ENCODE peak calls at places on chromosome 4, in nine cellular contexts. One of them, this sample, is unnamed.

GRCh38 chr4:22688236-22688635 is 4.5 kb upstream of the GBA3 start:
- DNase-seq in anterior cingulate cortex: no peak
- DNase-seq in neuronal stem cell: no peak
- DNase-seq in LoVo: no peak
- DNase-seq in kidney tubule cell: peak
- DNase-seq in foreskin keratinocyte: peak
- DNase-seq in body of pancreas: no peak
- DNase-seq in activated T-cell treated with anti-CD3 and anti-CD28 coated beads for 1 hour: no peak
- DNase-seq in tibial artery: no peak
- DNase-seq in this sample: peak

GRCh38 chr4:10063544-10064300 is 42.4 kb upstream of the SLC2A9 start:
- DNase-seq in activated T-cell treated with anti-CD3 and anti-CD28 coated beads for 1 hour: no peak
- DNase-seq in kidney tubule cell: peak
- DNase-seq in foreskin keratinocyte: peak
- DNase-seq in anterior cingulate cortex: peak
- DNase-seq in neuronal stem cell: peak
- DNase-seq in tibial artery: peak
- DNase-seq in LoVo: no peak
- DNase-seq in body of pancreas: peak
- DNase-seq in this sample: peak

GRCh38 chr4:141117935-141118334 is 15.3 kb downstream of the RNF150 start:
- DNase-seq in neuronal stem cell: no peak
- DNase-seq in activated T-cell treated with anti-CD3 and anti-CD28 coated beads for 1 hour: no peak
- DNase-seq in anterior cingulate cortex: no peak
- DNase-seq in LoVo: no peak
- DNase-seq in kidney tubule cell: no peak
- DNase-seq in body of pancreas: no peak
- DNase-seq in foreskin keratinocyte: no peak
- DNase-seq in tibial artery: no peak
- DNase-seq in this sample: no peak

GRCh38 chr4:146453192-146453591 is 68.5 kb downstream of the SLC10A7 start:
- DNase-seq in neuronal stem cell: no peak
- DNase-seq in kidney tubule cell: no peak
- DNase-seq in LoVo: no peak
- DNase-seq in activated T-cell treated with anti-CD3 and anti-CD28 coated beads for 1 hour: no peak
- DNase-seq in anterior cingulate cortex: no peak
- DNase-seq in foreskin keratinocyte: no peak
- DNase-seq in tibial artery: no peak
- DNase-seq in body of pancreas: no peak
- DNase-seq in this sample: no peak

GRCh38 chr4:184344899-184345572 is 127.4 kb upstream of the ENPP6 start:
- DNase-seq in tibial artery: no peak
- DNase-seq in anterior cingulate cortex: no peak
- DNase-seq in activated T-cell treated with anti-CD3 and anti-CD28 coated beads for 1 hour: no peak
- DNase-seq in LoVo: no peak
- DNase-seq in kidney tubule cell: no peak
- DNase-seq in neuronal stem cell: no peak
- DNase-seq in foreskin keratinocyte: no peak
- DNase-seq in body of pancreas: no peak
- DNase-seq in this sample: no peak

GRCh38 chr4:165493359-165493758 is 114.6 kb downstream of the CPE start:
- DNase-seq in kidney tubule cell: peak
- DNase-seq in LoVo: peak
- DNase-seq in activated T-cell treated with anti-CD3 and anti-CD28 coated beads for 1 hour: peak
- DNase-seq in anterior cingulate cortex: no peak
- DNase-seq in tibial artery: peak
- DNase-seq in body of pancreas: peak
- DNase-seq in neuronal stem cell: peak
- DNase-seq in foreskin keratinocyte: no peak
- DNase-seq in this sample: peak

GRCh38 chr4:105457997-105458396 is 15.9 kb downstream of the PPA2 start:
- DNase-seq in tibial artery: no peak
- DNase-seq in activated T-cell treated with anti-CD3 and anti-CD28 coated beads for 1 hour: no peak
- DNase-seq in kidney tubule cell: no peak
- DNase-seq in body of pancreas: no peak
- DNase-seq in neuronal stem cell: no peak
- DNase-seq in LoVo: no peak
- DNase-seq in foreskin keratinocyte: no peak
- DNase-seq in anterior cingulate cortex: no peak
- DNase-seq in this sample: no peak

GRCh38 chr4:1979477-1980196 is 29.1 kb downstream of the NELFA start:
- DNase-seq in foreskin keratinocyte: no peak
- DNase-seq in activated T-cell treated with anti-CD3 and anti-CD28 coated beads for 1 hour: no peak
- DNase-seq in LoVo: no peak
- DNase-seq in anterior cingulate cortex: no peak
- DNase-seq in tibial artery: no peak
- DNase-seq in neuronal stem cell: no peak
- DNase-seq in kidney tubule cell: no peak
- DNase-seq in body of pancreas: no peak
- DNase-seq in this sample: no peak

GRCh38 chr4:118711047-118711446 is 25.9 kb downstream of the METTL14 start:
- DNase-seq in body of pancreas: no peak
- DNase-seq in anterior cingulate cortex: no peak
- DNase-seq in tibial artery: no peak
- DNase-seq in neuronal stem cell: no peak
- DNase-seq in LoVo: no peak
- DNase-seq in kidney tubule cell: no peak
- DNase-seq in foreskin keratinocyte: no peak
- DNase-seq in activated T-cell treated with anti-CD3 and anti-CD28 coated beads for 1 hour: no peak
- DNase-seq in this sample: no peak

GRCh38 chr4:154559141-154559841 is 3.5 kb upstream of the FGB start:
- DNase-seq in activated T-cell treated with anti-CD3 and anti-CD28 coated beads for 1 hour: no peak
- DNase-seq in tibial artery: no peak
- DNase-seq in neuronal stem cell: peak
- DNase-seq in LoVo: peak
- DNase-seq in kidney tubule cell: peak
- DNase-seq in anterior cingulate cortex: no peak
- DNase-seq in foreskin keratinocyte: no peak
- DNase-seq in body of pancreas: peak
- DNase-seq in this sample: peak

GRCh38 chr4:159238631-159239030 is 135.8 kb downstream of the RAPGEF2 start:
- DNase-seq in tibial artery: no peak
- DNase-seq in foreskin keratinocyte: no peak
- DNase-seq in anterior cingulate cortex: no peak
- DNase-seq in activated T-cell treated with anti-CD3 and anti-CD28 coated beads for 1 hour: no peak
- DNase-seq in LoVo: peak
- DNase-seq in neuronal stem cell: no peak
- DNase-seq in kidney tubule cell: no peak
- DNase-seq in body of pancreas: no peak
- DNase-seq in this sample: no peak

GRCh38 chr4:138644322-138644721 is 371.3 kb upstream of the NOCT start:
- DNase-seq in activated T-cell treated with anti-CD3 and anti-CD28 coated beads for 1 hour: no peak
- DNase-seq in kidney tubule cell: no peak
- DNase-seq in tibial artery: no peak
- DNase-seq in LoVo: no peak
- DNase-seq in foreskin keratinocyte: no peak
- DNase-seq in anterior cingulate cortex: no peak
- DNase-seq in neuronal stem cell: no peak
- DNase-seq in body of pancreas: no peak
- DNase-seq in this sample: no peak

GRCh38 chr4:139144911-139145551 is 32.0 kb downstream of the ELF2 start:
- DNase-seq in tibial artery: no peak
- DNase-seq in foreskin keratinocyte: no peak
- DNase-seq in activated T-cell treated with anti-CD3 and anti-CD28 coated beads for 1 hour: no peak
- DNase-seq in kidney tubule cell: peak
- DNase-seq in LoVo: no peak
- DNase-seq in anterior cingulate cortex: no peak
- DNase-seq in body of pancreas: peak
- DNase-seq in neuronal stem cell: no peak
- DNase-seq in this sample: no peak

GRCh38 chr4:47642985-47643745 is 158.1 kb downstream of the ATP10D start:
- DNase-seq in body of pancreas: no peak
- DNase-seq in activated T-cell treated with anti-CD3 and anti-CD28 coated beads for 1 hour: no peak
- DNase-seq in tibial artery: no peak
- DNase-seq in neuronal stem cell: no peak
- DNase-seq in anterior cingulate cortex: no peak
- DNase-seq in LoVo: no peak
- DNase-seq in kidney tubule cell: peak
- DNase-seq in foreskin keratinocyte: no peak
- DNase-seq in this sample: no peak

GRCh38 chr4:38315296-38315695 is 348.7 kb upstream of the KLF3 start:
- DNase-seq in anterior cingulate cortex: no peak
- DNase-seq in foreskin keratinocyte: no peak
- DNase-seq in neuronal stem cell: no peak
- DNase-seq in body of pancreas: no peak
- DNase-seq in LoVo: no peak
- DNase-seq in activated T-cell treated with anti-CD3 and anti-CD28 coated beads for 1 hour: no peak
- DNase-seq in kidney tubule cell: no peak
- DNase-seq in tibial artery: no peak
- DNase-seq in this sample: no peak

GRCh38 chr4:151257704-151258103 is 19.3 kb upstream of the PRSS48 start:
- DNase-seq in neuronal stem cell: no peak
- DNase-seq in body of pancreas: no peak
- DNase-seq in LoVo: no peak
- DNase-seq in kidney tubule cell: no peak
- DNase-seq in activated T-cell treated with anti-CD3 and anti-CD28 coated beads for 1 hour: no peak
- DNase-seq in anterior cingulate cortex: no peak
- DNase-seq in tibial artery: no peak
- DNase-seq in foreskin keratinocyte: no peak
- DNase-seq in this sample: no peak

GRCh38 chr4:122017296-122017695 is 65.4 kb upstream of the TRPC3 start:
- DNase-seq in body of pancreas: no peak
- DNase-seq in LoVo: no peak
- DNase-seq in tibial artery: no peak
- DNase-seq in foreskin keratinocyte: no peak
- DNase-seq in activated T-cell treated with anti-CD3 and anti-CD28 coated beads for 1 hour: no peak
- DNase-seq in kidney tubule cell: no peak
- DNase-seq in anterior cingulate cortex: no peak
- DNase-seq in neuronal stem cell: no peak
- DNase-seq in this sample: no peak

GRCh38 chr4:17082186-17082585 is 183.7 kb upstream of the LDB2 start:
- DNase-seq in kidney tubule cell: no peak
- DNase-seq in activated T-cell treated with anti-CD3 and anti-CD28 coated beads for 1 hour: no peak
- DNase-seq in body of pancreas: no peak
- DNase-seq in tibial artery: no peak
- DNase-seq in neuronal stem cell: no peak
- DNase-seq in LoVo: no peak
- DNase-seq in anterior cingulate cortex: no peak
- DNase-seq in foreskin keratinocyte: no peak
- DNase-seq in this sample: no peak

GRCh38 chr4:40572692-40573287 is 56.9 kb downstream of the RBM47 start:
- DNase-seq in kidney tubule cell: no peak
- DNase-seq in LoVo: no peak
- DNase-seq in anterior cingulate cortex: no peak
- DNase-seq in activated T-cell treated with anti-CD3 and anti-CD28 coated beads for 1 hour: no peak
- DNase-seq in body of pancreas: no peak
- DNase-seq in foreskin keratinocyte: no peak
- DNase-seq in neuronal stem cell: no peak
- DNase-seq in tibial artery: no peak
- DNase-seq in this sample: no peak

GRCh38 chr4:8643441-8643840 is 50.9 kb downstream of the CPZ start:
- DNase-seq in foreskin keratinocyte: no peak
- DNase-seq in anterior cingulate cortex: no peak
- DNase-seq in tibial artery: no peak
- DNase-seq in activated T-cell treated with anti-CD3 and anti-CD28 coated beads for 1 hour: no peak
- DNase-seq in kidney tubule cell: no peak
- DNase-seq in neuronal stem cell: no peak
- DNase-seq in LoVo: no peak
- DNase-seq in body of pancreas: no peak
- DNase-seq in this sample: no peak

GRCh38 chr4:55468724-55469123 is 73.0 kb downstream of the TMEM165 start:
- DNase-seq in kidney tubule cell: peak
- DNase-seq in body of pancreas: no peak
- DNase-seq in foreskin keratinocyte: no peak
- DNase-seq in tibial artery: no peak
- DNase-seq in LoVo: no peak
- DNase-seq in activated T-cell treated with anti-CD3 and anti-CD28 coated beads for 1 hour: no peak
- DNase-seq in anterior cingulate cortex: no peak
- DNase-seq in neuronal stem cell: no peak
- DNase-seq in this sample: peak

GRCh38 chr4:109389367-109390118 is 44.1 kb upstream of the SEC24B start:
- DNase-seq in body of pancreas: peak
- DNase-seq in kidney tubule cell: no peak
- DNase-seq in LoVo: no peak
- DNase-seq in activated T-cell treated with anti-CD3 and anti-CD28 coated beads for 1 hour: no peak
- DNase-seq in neuronal stem cell: no peak
- DNase-seq in anterior cingulate cortex: no peak
- DNase-seq in foreskin keratinocyte: no peak
- DNase-seq in tibial artery: no peak
- DNase-seq in this sample: no peak

GRCh38 chr4:24322517-24322916 is 261.8 kb downstream of the DHX15 start:
- DNase-seq in LoVo: no peak
- DNase-seq in body of pancreas: no peak
- DNase-seq in foreskin keratinocyte: peak
- DNase-seq in neuronal stem cell: no peak
- DNase-seq in kidney tubule cell: no peak
- DNase-seq in tibial artery: no peak
- DNase-seq in activated T-cell treated with anti-CD3 and anti-CD28 coated beads for 1 hour: no peak
- DNase-seq in anterior cingulate cortex: no peak
- DNase-seq in this sample: no peak

GRCh38 chr4:177505171-177505615 is 63.0 kb upstream of the AGA start:
- DNase-seq in activated T-cell treated with anti-CD3 and anti-CD28 coated beads for 1 hour: no peak
- DNase-seq in foreskin keratinocyte: no peak
- DNase-seq in anterior cingulate cortex: no peak
- DNase-seq in body of pancreas: no peak
- DNase-seq in kidney tubule cell: no peak
- DNase-seq in tibial artery: no peak
- DNase-seq in neuronal stem cell: no peak
- DNase-seq in LoVo: peak
- DNase-seq in this sample: no peak

This sample was measured in RCC 7860.